ENCODE peak calls at places on chromosomes 1 and 21, in five cellular contexts. X is mammary epithelial cell, Q is fibroblast of lung, M is GM23248, N is K562. I is an unnamed sample.

GRCh38 chr1:210617306-210617705 is 288.6 kb downstream of the HHAT start:
- DNase-seq in X (no peak), Q (no peak), M (no peak), N (no peak), I (no peak)

GRCh38 chr1:32073387-32074229 is 869 bp downstream of the TMEM39B start:
- DNase-seq in X (no peak), Q (no peak), M (no peak), N (no peak), I (no peak)

GRCh38 chr1:84505167-84506001 is 802 bp upstream of the SPATA1 start:
- DNase-seq in X (peak), Q (peak), M (peak), N (peak), I (peak)

GRCh38 chr1:202938287-202938925 is 11.4 kb upstream of the KLHL12 start:
- DNase-seq in X (no peak), Q (no peak), M (no peak), N (peak), I (no peak)

GRCh38 chr1:114340906-114341698 is 169.9 kb downstream of the TRIM33 start:
- DNase-seq in X (no peak), Q (no peak), M (no peak), N (no peak), I (no peak)

GRCh38 chr21:33751533-33751932 is 109.2 kb downstream of the ITSN1 start:
- DNase-seq in X (no peak), Q (no peak), M (no peak), N (no peak), I (no peak)

GRCh38 chr1:55474168-55474786 is 259.1 kb upstream of the USP24 start:
- DNase-seq in X (peak), Q (peak), M (peak), N (peak), I (peak)

GRCh38 chr1:181587870-181588438 is 104.6 kb downstream of the CACNA1E start:
- DNase-seq in X (no peak), Q (no peak), M (peak), N (peak), I (no peak)

GRCh38 chr1:8259498-8260290 is 58.2 kb upstream of the SLC45A1 start:
- DNase-seq in X (peak), Q (peak), M (peak), N (no peak), I (peak)

GRCh38 chr21:34092241-34092921 is 19.0 kb downstream of the MRPS6 start:
- DNase-seq in X (no peak), Q (no peak), M (no peak), N (no peak), I (no peak)

GRCh38 chr1:119141020-119141424 is 569 bp upstream of the WARS2 start:
- DNase-seq in X (no peak), Q (peak), M (peak), N (peak), I (peak)

GRCh38 chr1:24720152-24720551 is 25.1 kb upstream of the CLIC4 start:
- DNase-seq in X (peak), Q (peak), M (peak), N (no peak), I (peak)

GRCh38 chr1:172607145-172607544 is 51.8 kb upstream of the FASLG start:
- DNase-seq in X (peak), Q (no peak), M (no peak), N (no peak), I (peak)

GRCh38 chr1:111513410-111514020 is 10.1 kb upstream of the ADORA3 start:
- DNase-seq in X (no peak), Q (no peak), M (no peak), N (no peak), I (no peak)

GRCh38 chr21:46191257-46191685 is 7.0 kb upstream of the SPATC1L start:
- DNase-seq in X (peak), Q (peak), M (peak), N (peak), I (peak)

GRCh38 chr1:15178571-15179484 is 25.3 kb downstream of the TMEM51 start:
- DNase-seq in X (peak), Q (peak), M (peak), N (no peak), I (peak)

GRCh38 chr1:202809597-202810159 is 1.1 kb upstream of the PCAT6 start:
- DNase-seq in X (no peak), Q (no peak), M (peak), N (peak), I (no peak)

GRCh38 chr1:225767591-225768540 is 9.8 kb upstream of the SRP9 start:
- DNase-seq in X (peak), Q (peak), M (peak), N (no peak), I (peak)

GRCh38 chr1:151058682-151059341 is 610 bp downstream of the CDC42SE1 start:
- DNase-seq in X (peak), Q (peak), M (peak), N (no peak), I (peak)

GRCh38 chr21:44407493-44407892 is 47.8 kb upstream of the LRRC3 start:
- DNase-seq in X (no peak), Q (no peak), M (no peak), N (no peak), I (no peak)

GRCh38 chr21:44681861-44682579 is at the start of gene KRTAP12-1:
- DNase-seq in X (no peak), Q (no peak), M (no peak), N (peak), I (no peak)

DNA sequence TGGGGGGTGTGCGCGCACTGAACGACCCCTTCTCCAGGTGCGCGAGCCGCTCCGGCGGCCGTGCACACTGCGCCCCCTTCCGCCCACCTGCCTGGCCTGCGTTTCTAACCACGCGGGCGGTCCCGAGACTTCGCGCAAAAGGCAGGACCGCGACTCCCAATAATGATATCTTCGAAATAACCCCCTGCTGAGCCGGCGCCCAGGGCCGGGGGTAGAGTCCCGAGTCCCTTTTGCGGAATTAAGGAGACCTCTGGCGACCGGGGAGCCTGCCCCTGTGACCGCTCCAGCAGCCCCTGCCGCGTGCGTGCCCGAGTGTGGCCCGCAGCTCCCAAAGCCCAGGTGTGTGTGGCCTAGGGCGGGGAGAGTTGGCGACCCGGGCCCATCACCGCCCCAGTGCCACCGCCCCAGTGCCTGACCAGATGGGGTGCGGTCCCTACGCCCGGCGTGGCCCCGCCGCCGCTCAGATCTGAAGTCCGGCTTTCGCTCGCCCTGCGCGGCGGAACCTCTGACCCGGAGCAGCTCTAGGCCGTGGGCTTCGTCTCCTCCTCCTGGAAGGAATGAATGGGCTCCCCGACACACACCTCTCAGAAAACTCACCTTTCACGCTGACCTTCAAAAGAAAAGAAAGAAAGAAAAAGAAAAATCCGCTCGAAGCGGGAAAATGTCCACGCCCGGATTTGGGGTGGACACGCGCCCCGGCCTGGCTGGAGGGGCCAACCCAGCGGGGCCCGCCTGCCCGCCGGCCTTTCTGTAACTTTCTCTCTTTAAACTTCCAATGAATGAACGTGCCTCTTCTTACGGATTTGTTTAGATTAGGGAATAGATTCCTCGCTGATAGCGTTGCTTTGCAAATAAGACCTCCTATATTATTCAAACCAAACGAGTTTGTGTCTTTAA is 5.5 kb upstream of the SIM2 start:
- DNase-seq in X (no peak), Q (no peak), M (no peak), N (no peak), I (no peak)
- TF ChIP-seq EZH2 in X (peak), Q (peak), M (peak), N (no peak), I (no peak)

GRCh38 chr1:155320252-155320651 is 442 bp upstream of the RUSC1 start:
- DNase-seq in X (no peak), Q (no peak), M (no peak), N (peak), I (no peak)
- H3K4me3 ChIP-seq in X (no peak), Q (peak), M (peak), N (no peak), I (no peak)

GRCh38 chr1:235866207-235866912 is at the start of gene LYST:
- DNase-seq in X (peak), Q (peak), M (peak), N (peak), I (peak)
- TF ChIP-seq EZH2 in X (no peak), Q (no peak), M (no peak), N (no peak), I (no peak)

GRCh38 chr1:235327559-235328270 is at the start of gene ARID4B:
- DNase-seq in X (no peak), Q (no peak), M (peak), N (no peak), I (no peak)

GRCh38 chr1:235328271-235329138 is at the start of gene GGPS1:
- DNase-seq in X (peak), Q (peak), M (peak), N (peak), I (peak)

GRCh38 chr1:235329139-235329808 is 904 bp downstream of the GGPS1 start:
- DNase-seq in X (no peak), Q (no peak), M (peak), N (peak), I (peak)

GRCh38 chr1:235330918-235331285 is 2.5 kb downstream of the GGPS1 start:
- DNase-seq in X (no peak), Q (no peak), M (no peak), N (no peak), I (no peak)

DNA sequence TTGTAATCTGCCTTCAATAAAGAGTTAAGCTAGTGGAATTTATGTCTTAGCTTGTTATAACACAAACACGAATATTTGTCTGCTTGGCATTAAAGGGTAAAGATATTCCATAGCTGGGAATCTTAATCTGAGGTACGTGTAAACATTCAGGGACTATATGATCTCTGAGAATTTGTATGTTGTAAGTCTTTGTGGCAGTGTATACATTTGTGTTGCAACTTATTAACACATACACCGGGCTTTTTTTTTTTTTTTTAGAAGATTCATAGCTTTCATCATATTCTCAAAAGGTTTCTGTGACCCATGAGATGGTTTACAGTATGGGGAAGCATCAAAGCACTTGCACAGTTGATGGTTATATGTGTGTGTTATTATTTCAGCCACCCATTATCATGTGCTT is 3.0 kb downstream of the GGPS1 start:
- DNase-seq in X (no peak), Q (no peak), M (peak), N (no peak), I (no peak)
- H3K4me3 ChIP-seq in X (no peak), Q (peak), M (peak), N (peak), I (peak)

GRCh38 chr1:47435506-47436303 is 2.1 kb upstream of the FOXD2 start:
- DNase-seq in X (no peak), Q (no peak), M (no peak), N (no peak), I (no peak)
- TF ChIP-seq EZH2 in X (no peak), Q (no peak), M (no peak), N (no peak), I (no peak)